ENCODE peak calls at places on chromosomes 16 and 17, in five cellular contexts. X is transverse colon, M is IMR-90, J is A549, V is gastrocnemius medialis. K is an unnamed sample. For H3K4me1, the result is how much of the 10 kb centered on the place peaks cover.

GRCh38 chr16:46736695-46737094 is 11.4 kb downstream of the MYLK3 start:
- DNase-seq in J (no peak), V (no peak), X (no peak), M (no peak), K (no peak)

GRCh38 chr17:20989991-20990855 is 52.6 kb downstream of the USP22 start:
- DNase-seq in M (no peak), J (no peak), X (no peak), V (no peak), K (no peak)

GRCh38 chr17:43579570-43580140 is 33.5 kb upstream of the ETV4 start:
- DNase-seq in V (no peak), J (peak), M (peak), X (no peak), K (no peak)

GRCh38 chr16:31880322-31880979 is 6.8 kb downstream of the ZNF267 start:
- DNase-seq in X (no peak), J (no peak), M (peak), V (no peak), K (peak)

GRCh38 chr16:57263585-57264351 is 18.7 kb downstream of the ARL2BP start:
- DNase-seq in J (no peak), X (no peak), V (no peak), M (no peak), K (no peak)

GRCh38 chr17:40779181-40779909 is 3.0 kb downstream of the KRT27 start:
- DNase-seq in V (no peak), J (peak), M (no peak), X (no peak), K (peak)

GRCh38 chr16:66871840-66872239 is 8.5 kb upstream of the PDP2 start:
- DNase-seq in X (peak), J (no peak), V (no peak), M (no peak), K (no peak)

GRCh38 chr17:78013683-78014467 is 55.4 kb downstream of the TNRC6C start:
- DNase-seq in M (peak), X (peak), V (peak), J (peak), K (peak)

GRCh38 chr16:84368327-84368996 is at the start of gene ATP2C2:
- DNase-seq in X (peak), J (no peak), V (no peak), M (no peak), K (peak)

GRCh38 chr17:80899402-80900268 is 92.0 kb upstream of the CHMP6 start:
- DNase-seq in X (peak), J (peak), M (peak), V (peak), K (peak)

GRCh38 chr16:29790949-29791844 is 646 bp downstream of the KIF22 start:
- DNase-seq in M (no peak), X (peak), V (no peak), J (peak), K (no peak)

GRCh38 chr17:73657473-73658116 is 13.3 kb upstream of the SDK2 start:
- DNase-seq in X (peak), J (peak), M (no peak), V (no peak), K (peak)

GRCh38 chr17:29663155-29663554 is 40.4 kb upstream of the CORO6 start:
- DNase-seq in V (peak), J (no peak), M (peak), X (no peak), K (no peak)

GRCh38 chr16:24992696-24993095 is 22.5 kb downstream of the ARHGAP17 start:
- DNase-seq in M (no peak), J (no peak), X (no peak), V (no peak), K (no peak)

GRCh38 chr16:47016700-47017133 is 43.2 kb upstream of the DNAJA2 start:
- DNase-seq in J (no peak), V (no peak), M (no peak), X (no peak), K (no peak)

GRCh38 chr17:75271233-75271954 is 363 bp upstream of the MIF4GD start:
- DNase-seq in V (peak), J (peak), X (peak), M (no peak), K (peak)

GRCh38 chr17:75998327-75998795 is 2.3 kb upstream of the CDK3 start:
- DNase-seq in X (peak), M (no peak), J (no peak), V (no peak), K (no peak)

GRCh38 chr17:69187294-69187693 is 41.3 kb downstream of the ABCA10 start:
- DNase-seq in J (no peak), M (no peak), X (no peak), V (no peak), K (no peak)

GRCh38 chr16:4852221-4852872 is 5.1 kb downstream of the UBN1 start:
- DNase-seq in V (no peak), X (peak), J (peak), M (peak), K (no peak)

GRCh38 chr17:607341-608060 is 107.1 kb downstream of the VPS53 start:
- DNase-seq in J (no peak), X (no peak), M (peak), V (no peak), K (no peak)

GRCh38 chr17:48625502-48626201 is 506 bp downstream of the HOXB9 start:
- DNase-seq in X (peak), J (peak), M (no peak), V (no peak), K (peak)

GRCh38 chr16:87233928-87234327 is 83.3 kb downstream of the C16orf95 start:
- DNase-seq in M (peak), X (no peak), J (no peak), V (no peak), K (no peak)

GRCh38 chr17:77299256-77300015 is 158.7 kb downstream of the SEC14L1 start:
- DNase-seq in J (no peak), X (no peak), M (no peak), V (no peak), K (no peak)

GRCh38 chr16:74650966-74651567 is 15.6 kb downstream of the RFWD3 start:
- DNase-seq in V (no peak), M (no peak), X (no peak), J (peak), K (no peak)

GRCh38 chr16:68131813-68132706 is 46.9 kb downstream of the NFATC3 start:
- DNase-seq in X (no peak), M (no peak), J (no peak), V (no peak), K (no peak)

GRCh38 chr17:70484496-70484895 is 315.2 kb downstream of the KCNJ2 start:
- DNase-seq in J (no peak), M (no peak), V (no peak), X (no peak), K (no peak)

GRCh38 chr17:60141111-60142018 is 8.4 kb upstream of the CA4 start:
- DNase-seq in X (no peak), V (no peak), M (peak), J (no peak), K (no peak)

GRCh38 chr16:89194340-89195311 is 5.7 kb downstream of the SLC22A31 start:
- DNase-seq in M (no peak), X (no peak), J (no peak), V (no peak), K (no peak)

GRCh38 chr16:78782572-78782971 is 683.1 kb downstream of the WWOX start:
- DNase-seq in J (no peak), M (no peak), V (no peak), X (no peak), K (no peak)

GRCh38 chr17:75842411-75842810 is 1.8 kb downstream of the UNC13D start:
- DNase-seq in M (no peak), X (no peak), V (no peak), J (no peak), K (no peak)

GRCh38 chr16:85615014-85615851 is 2.1 kb downstream of the GSE1 start:
- DNase-seq in V (peak), J (peak), M (no peak), X (peak), K (peak)

GRCh38 chr16:68287276-68288251 is 23.2 kb downstream of the SLC7A6OS start:
- DNase-seq in M (peak), V (peak), J (no peak), X (no peak), K (peak)

GRCh38 chr16:29784901-29785500 is 5.5 kb upstream of the KIF22 start:
- DNase-seq in J (no peak), X (peak), V (peak), M (peak), K (peak)

GRCh38 chr17:79907855-79908254 is 68.6 kb upstream of the CBX4 start:
- DNase-seq in X (peak), J (no peak), M (peak), V (no peak), K (peak)

GRCh38 chr17:31581022-31581483 is 189.6 kb downstream of the RAB11FIP4 start:
- DNase-seq in J (no peak), M (peak), V (peak), X (peak), K (peak)

GRCh38 chr16:72877374-72878028 is 170.4 kb downstream of the ZFHX3 start:
- DNase-seq in J (peak), X (no peak), M (peak), V (no peak), K (peak)

GRCh38 chr17:15255713-15256454 is 9.2 kb downstream of the PMP22 start:
- DNase-seq in J (no peak), X (no peak), V (peak), M (peak), K (peak)

GRCh38 chr17:15260376-15261062 is 4.6 kb downstream of the PMP22 start:
- DNase-seq in J (peak), M (peak), X (peak), V (peak), K (peak)

GRCh38 chr17:15261063-15261817 is 3.9 kb downstream of the PMP22 start:
- DNase-seq in M (peak), J (peak), V (peak), X (peak), K (peak)

GRCh38 chr17:15258113-15258512 is 7.0 kb downstream of the PMP22 start:
- DNase-seq in J (no peak), V (no peak), M (no peak), X (no peak), K (no peak)

DNA sequence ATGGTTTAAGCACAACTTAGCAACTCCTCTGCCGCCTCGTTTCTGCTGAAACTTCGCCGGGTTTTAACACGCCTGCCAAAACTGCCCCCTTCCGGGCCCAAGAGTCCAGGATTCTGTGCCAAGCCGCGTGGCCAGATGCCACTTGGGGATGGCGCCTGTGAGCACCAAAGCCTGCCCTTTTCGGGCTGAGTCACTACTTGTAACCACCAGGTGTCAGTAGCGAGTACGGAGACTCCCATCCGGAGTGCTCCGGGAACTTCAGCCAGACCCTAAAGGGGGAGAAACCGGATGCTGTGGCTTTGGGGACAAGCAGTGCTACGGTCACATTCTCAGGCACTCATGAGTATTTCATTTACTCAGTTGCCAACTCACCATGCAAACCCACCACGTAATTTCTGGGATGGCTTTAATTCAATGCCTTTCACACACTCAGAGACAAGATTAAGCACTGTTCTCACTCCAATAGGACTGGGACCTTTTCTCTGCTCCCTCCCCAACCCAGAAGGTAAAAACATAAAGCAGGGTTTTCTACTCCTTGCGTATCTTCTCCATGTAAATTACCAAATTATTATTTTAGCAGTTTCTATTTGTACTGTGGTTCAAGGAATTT is 7.7 kb downstream of the PMP22 start:
- DNase-seq in J (peak), X (peak), V (peak), M (peak), K (peak)
- TF ChIP-seq POLR2A in J (no peak), X (no peak), V (peak), M (no peak), K (no peak)

GRCh38 chr16:50275428-50276127 is 9.2 kb downstream of the ADCY7 start:
- DNase-seq in V (no peak), J (no peak), M (no peak), X (no peak), K (no peak)
- H3K4me1 ChIP-seq in V (under half), J (under half), M (under half), X (under half), K (under half)

GRCh38 chr17:63573634-63574033 is 23.4 kb downstream of the DCAF7 start:
- DNase-seq in J (peak), X (no peak), M (no peak), V (no peak), K (no peak)
- TF ChIP-seq CTCF in J (peak), X (peak), M (peak), V (no peak), K (no peak)

GRCh38 chr16:16096161-16096857 is 127.0 kb downstream of the ABCC6 start:
- DNase-seq in J (peak), M (peak), V (no peak), X (peak), K (peak)
- TF ChIP-seq POLR2A in J (no peak), M (no peak), V (no peak), X (no peak), K (no peak)

DNA sequence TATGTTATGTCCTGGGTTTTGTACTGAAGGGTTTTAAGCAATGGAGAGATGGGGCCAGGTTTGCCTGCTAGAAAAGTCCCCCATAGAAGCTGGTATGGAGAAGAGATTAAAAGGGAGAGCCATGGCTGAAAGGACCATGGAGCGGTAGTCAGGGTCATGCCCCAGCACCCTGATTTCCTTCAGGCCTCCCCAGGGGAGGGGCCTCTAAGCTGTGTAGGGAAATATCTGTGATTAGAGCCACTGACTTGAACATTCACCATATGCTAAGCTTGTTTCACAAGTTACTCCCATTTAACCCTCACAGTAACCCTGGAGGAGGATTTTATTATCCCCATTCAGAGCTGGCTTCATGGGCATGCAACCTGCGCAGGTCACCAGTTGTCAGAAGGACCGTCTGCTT is 3.8 kb upstream of the ATP2A3 start:
- DNase-seq in M (no peak), V (no peak), J (no peak), X (no peak), K (no peak)
- H3K4me1 ChIP-seq in M (under half), V (under half), J (under half), X (under half), K (under half)

DNA sequence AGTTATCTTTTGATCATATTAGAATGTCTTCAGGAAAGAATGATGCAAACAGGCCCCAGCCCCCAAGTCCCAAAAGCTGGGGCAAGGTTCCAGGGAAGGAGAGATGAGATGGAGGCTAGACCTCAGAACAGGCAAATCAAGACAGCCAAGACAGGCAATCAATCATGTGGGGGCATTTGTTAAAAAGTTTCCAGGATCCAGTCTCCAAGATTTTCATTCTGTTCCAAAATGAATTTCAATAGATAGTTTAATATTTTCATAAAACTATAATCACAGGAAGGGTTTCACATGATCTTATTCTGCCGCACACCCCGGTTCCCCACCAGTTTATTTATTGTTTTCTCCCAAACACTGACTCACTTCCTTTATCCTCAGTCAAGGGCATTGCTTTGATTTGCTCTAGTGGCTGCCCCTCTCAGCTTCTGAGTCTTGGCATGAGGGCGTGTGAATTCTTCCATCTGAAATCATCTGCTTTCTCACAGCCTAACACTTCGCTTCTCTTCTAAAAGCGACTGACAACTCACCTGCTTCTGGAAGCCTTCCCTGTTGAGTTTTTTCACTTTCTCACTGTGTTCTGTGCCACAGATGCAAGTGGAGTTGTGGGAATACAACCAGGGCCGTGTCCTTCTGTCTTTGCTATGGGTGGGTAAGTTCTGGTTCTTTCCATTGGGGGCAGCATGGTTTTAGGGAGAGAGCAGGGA is 12.2 kb upstream of the TERF2 start:
- DNase-seq in X (no peak), V (peak), J (peak), M (peak), K (peak)
- TF ChIP-seq CTCF in X (peak), V (peak), J (peak), M (peak), K (no peak)

GRCh38 chr16:1318268-1318545 is 8.8 kb downstream of the UBE2I start:
- DNase-seq in J (no peak), V (no peak), M (no peak), X (no peak), K (no peak)

GRCh38 chr16:1323296-1324239 is 9.9 kb upstream of the BAIAP3 start:
- DNase-seq in J (no peak), X (no peak), V (no peak), M (no peak), K (no peak)

GRCh38 chr16:1319041-1319440 is 9.6 kb downstream of the UBE2I start:
- DNase-seq in J (no peak), M (no peak), X (no peak), V (no peak), K (no peak)

GRCh38 chr16:1322407-1322806 is 11.0 kb upstream of the BAIAP3 start:
- DNase-seq in X (no peak), V (no peak), J (no peak), M (no peak), K (no peak)

GRCh38 chr16:1320658-1321240 is 11.3 kb downstream of the UBE2I start:
- DNase-seq in V (no peak), X (no peak), M (no peak), J (no peak), K (no peak)
- TF ChIP-seq POLR2A in V (no peak), X (no peak), M (no peak), J (no peak), K (no peak)

DNA sequence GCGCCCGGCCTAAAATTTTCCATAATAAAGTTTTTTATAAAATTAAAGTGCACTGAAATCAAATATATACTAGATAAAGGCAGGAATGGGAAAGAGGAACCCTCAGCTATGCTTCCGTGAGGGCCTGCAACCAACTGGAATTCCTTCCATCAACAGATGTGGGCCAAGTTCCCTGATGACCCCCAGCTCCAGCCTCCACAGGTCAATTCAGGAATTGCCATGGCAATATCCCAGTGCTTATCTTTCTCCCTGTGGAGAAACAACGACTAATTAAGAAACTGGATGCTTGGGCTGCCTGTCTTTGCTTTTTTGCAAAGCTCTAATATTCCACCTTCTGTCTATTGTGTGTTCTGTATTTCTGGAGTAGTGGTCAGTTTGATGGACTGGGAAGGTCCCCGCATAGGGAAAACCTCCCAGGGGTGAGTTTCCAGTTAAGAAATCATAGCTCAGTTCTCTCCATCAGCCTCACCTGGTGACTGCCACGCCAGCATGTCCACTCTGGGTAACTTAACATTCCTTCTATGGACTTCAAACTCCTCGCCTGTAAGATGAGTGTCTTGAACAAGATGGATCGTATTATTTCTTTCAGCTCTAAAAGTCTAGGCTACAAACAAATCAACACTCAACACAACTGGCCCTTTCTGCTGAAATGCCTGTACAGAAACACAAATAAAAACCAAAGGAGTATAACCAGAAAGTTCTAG is 67.9 kb downstream of the CREBBP start:
- DNase-seq in J (no peak), X (no peak), M (no peak), V (no peak), K (no peak)
- H3K4me1 ChIP-seq in J (under half), X (under half), M (under half), V (half or more), K (under half)

GRCh38 chr17:15263206-15263579 is 1.9 kb downstream of the PMP22 start:
- DNase-seq in V (peak), J (peak), X (peak), M (peak), K (peak)

GRCh38 chr17:15261818-15262290 is 3.3 kb downstream of the PMP22 start:
- DNase-seq in X (peak), J (peak), M (no peak), V (peak), K (peak)

GRCh38 chr17:15263680-15264079 is 1.4 kb downstream of the PMP22 start:
- DNase-seq in X (no peak), J (no peak), M (no peak), V (no peak), K (no peak)

GRCh38 chr17:15264542-15264941 is 584 bp downstream of the PMP22 start:
- DNase-seq in X (peak), J (no peak), M (no peak), V (peak), K (peak)

GRCh38 chr17:15262291-15263205 is 2.6 kb downstream of the PMP22 start:
- DNase-seq in J (peak), V (peak), M (peak), X (peak), K (peak)
- TF ChIP-seq CTCF in J (no peak), V (peak), M (peak), X (no peak), K (no peak)